ENCODE peak calls at places on chromosomes 11 and 22, in six cellular contexts. M is activated naive CD4-positive, alpha-beta T cell; S is retinal pigment epithelial cell; R is NCI-H1092; I is kidney; P is fibroblast of the conjunctiva. T is an unnamed sample.

GRCh38 chr11:5245155-5245554 is 4.5 kb downstream of the HBG1 start:
- DNase-seq in M (no peak), S (no peak), R (no peak), I (no peak), P (no peak), T (no peak)

GRCh38 chr11:58043379-58043778 is 12.6 kb downstream of the OR6Q1 start:
- DNase-seq in M (no peak), S (no peak), R (no peak), I (no peak), P (no peak), T (no peak)

GRCh38 chr11:78049348-78049747 is 14.3 kb upstream of the THRSP start:
- DNase-seq in M (no peak), S (no peak), R (no peak), I (no peak), P (no peak), T (no peak)

GRCh38 chr11:62981743-62982142 is 3.0 kb downstream of the SLC22A6 start:
- DNase-seq in M (no peak), S (no peak), R (no peak), I (no peak), P (no peak), T (no peak)

GRCh38 chr22:24726848-24727217 is 47.7 kb downstream of the PIWIL3 start:
- DNase-seq in M (no peak), S (no peak), R (no peak), I (no peak), P (no peak), T (no peak)

GRCh38 chr22:21587803-21588611 is 20.5 kb downstream of the UBE2L3 start:
- DNase-seq in M (no peak), S (no peak), R (no peak), I (no peak), P (no peak), T (peak)

GRCh38 chr11:120021978-120022377 is 115.9 kb downstream of the TRIM29 start:
- DNase-seq in M (no peak), S (no peak), R (no peak), I (no peak), P (no peak), T (no peak)

GRCh38 chr11:995058-995751 is 41.3 kb downstream of the MUC6 start:
- DNase-seq in M (no peak), S (no peak), R (no peak), I (no peak), P (no peak), T (peak)

GRCh38 chr11:64299847-64300648 is at the start of gene CATSPERZ:
- DNase-seq in M (no peak), S (no peak), R (no peak), I (peak), P (no peak), T (no peak)

GRCh38 chr11:86484164-86484794 is 109.6 kb downstream of the CCDC81 start:
- DNase-seq in M (no peak), S (no peak), R (no peak), I (no peak), P (peak), T (peak)

GRCh38 chr22:27507066-27507715 is 294.4 kb downstream of the MN1 start:
- DNase-seq in M (no peak), S (no peak), R (no peak), I (peak), P (no peak), T (peak)

GRCh38 chr11:8258289-8258688 is 5.4 kb downstream of the LMO1 start:
- DNase-seq in M (no peak), S (no peak), R (no peak), I (peak), P (no peak), T (peak)

GRCh38 chr22:37990302-37990701 is 5.9 kb upstream of the SOX10 start:
- DNase-seq in M (no peak), S (no peak), R (no peak), I (peak), P (no peak), T (no peak)

GRCh38 chr22:37526376-37526775 is 7.2 kb upstream of the CARD10 start:
- DNase-seq in M (no peak), S (no peak), R (no peak), I (peak), P (no peak), T (peak)

GRCh38 chr11:67504023-67504949 is 877 bp downstream of the PITPNM1 start:
- DNase-seq in M (peak), S (no peak), R (no peak), I (peak), P (no peak), T (peak)

GRCh38 chr11:56841210-56841810 is 92.8 kb upstream of the OR9G4 start:
- DNase-seq in M (no peak), S (peak), R (peak), I (no peak), P (peak), T (peak)

GRCh38 chr11:118715245-118715807 is 35.9 kb upstream of the TREH start:
- DNase-seq in M (no peak), S (no peak), R (no peak), I (no peak), P (no peak), T (no peak)

GRCh38 chr11:70460959-70461358 is 62.6 kb downstream of the CTTN start:
- DNase-seq in M (no peak), S (no peak), R (no peak), I (peak), P (no peak), T (no peak)

GRCh38 chr11:46445887-46446286 is 54.3 kb upstream of the CHRM4 start:
- DNase-seq in M (no peak), S (no peak), R (no peak), I (no peak), P (no peak), T (no peak)